ENCODE peak calls at places on chromosomes 13 and 19, in five cellular contexts. One of them, this sample, is unnamed.

GRCh38 chr13:62924395-62924794 is 1508.7 kb upstream of the PCDH20 start:
- DNase-seq in NCI-H1092: no peak
- DNase-seq in neural crest cell: no peak
- DNase-seq in NB4: no peak
- DNase-seq in stimulated activated CD8-positive, alpha-beta memory T cell treated with anti-CD3 and anti-CD28 coated beads, Interleukin-4, amount 100 ng/mL, for 4 hours: no peak
- DNase-seq in this sample: no peak

GRCh38 chr13:111880185-111880584 is 186.8 kb upstream of the SOX1 start:
- DNase-seq in NCI-H1092: no peak
- DNase-seq in neural crest cell: no peak
- DNase-seq in NB4: no peak
- DNase-seq in stimulated activated CD8-positive, alpha-beta memory T cell treated with anti-CD3 and anti-CD28 coated beads, Interleukin-4, amount 100 ng/mL, for 4 hours: no peak
- DNase-seq in this sample: no peak

GRCh38 chr13:99220199-99220931 is 19.7 kb downstream of the UBAC2 start:
- DNase-seq in NCI-H1092: no peak
- DNase-seq in neural crest cell: no peak
- DNase-seq in NB4: peak; percentile 48
- DNase-seq in stimulated activated CD8-positive, alpha-beta memory T cell treated with anti-CD3 and anti-CD28 coated beads, Interleukin-4, amount 100 ng/mL, for 4 hours: no peak
- DNase-seq in this sample: no peak

GRCh38 chr13:42638101-42638500 is 64.1 kb downstream of the TNFSF11 start:
- DNase-seq in NCI-H1092: no peak
- DNase-seq in neural crest cell: no peak
- DNase-seq in NB4: no peak
- DNase-seq in stimulated activated CD8-positive, alpha-beta memory T cell treated with anti-CD3 and anti-CD28 coated beads, Interleukin-4, amount 100 ng/mL, for 4 hours: no peak
- DNase-seq in this sample: no peak

GRCh38 chr19:4539697-4540581 is at the start of gene LRG1:
- DNase-seq in NCI-H1092: no peak
- DNase-seq in neural crest cell: no peak
- DNase-seq in NB4: peak; percentile 76
- DNase-seq in stimulated activated CD8-positive, alpha-beta memory T cell treated with anti-CD3 and anti-CD28 coated beads, Interleukin-4, amount 100 ng/mL, for 4 hours: no peak
- DNase-seq in this sample: peak; percentile 90

GRCh38 chr19:41192574-41193419 is at the start of gene CYP2S1:
- DNase-seq in NCI-H1092: no peak
- DNase-seq in neural crest cell: no peak
- DNase-seq in NB4: no peak
- DNase-seq in stimulated activated CD8-positive, alpha-beta memory T cell treated with anti-CD3 and anti-CD28 coated beads, Interleukin-4, amount 100 ng/mL, for 4 hours: no peak
- DNase-seq in this sample: no peak

GRCh38 chr19:49712397-49712859 is 21.5 kb downstream of the CPT1C start:
- DNase-seq in NCI-H1092: no peak
- DNase-seq in neural crest cell: peak; percentile 28
- DNase-seq in NB4: peak; percentile 32
- DNase-seq in stimulated activated CD8-positive, alpha-beta memory T cell treated with anti-CD3 and anti-CD28 coated beads, Interleukin-4, amount 100 ng/mL, for 4 hours: no peak
- DNase-seq in this sample: no peak

GRCh38 chr13:112733661-112734379 is 44.0 kb downstream of the ATP11A start:
- DNase-seq in NCI-H1092: peak; percentile 79
- DNase-seq in neural crest cell: no peak
- DNase-seq in NB4: no peak
- DNase-seq in stimulated activated CD8-positive, alpha-beta memory T cell treated with anti-CD3 and anti-CD28 coated beads, Interleukin-4, amount 100 ng/mL, for 4 hours: no peak
- DNase-seq in this sample: no peak

GRCh38 chr13:40193290-40194203 is 472.9 kb downstream of the FOXO1 start:
- DNase-seq in NCI-H1092: no peak
- DNase-seq in neural crest cell: no peak
- DNase-seq in NB4: no peak
- DNase-seq in stimulated activated CD8-positive, alpha-beta memory T cell treated with anti-CD3 and anti-CD28 coated beads, Interleukin-4, amount 100 ng/mL, for 4 hours: no peak
- DNase-seq in this sample: no peak

GRCh38 chr19:58218899-58219298 is 9.8 kb upstream of the ZNF544 start:
- DNase-seq in NCI-H1092: no peak
- DNase-seq in neural crest cell: no peak
- DNase-seq in NB4: peak; percentile 50
- DNase-seq in stimulated activated CD8-positive, alpha-beta memory T cell treated with anti-CD3 and anti-CD28 coated beads, Interleukin-4, amount 100 ng/mL, for 4 hours: no peak
- DNase-seq in this sample: peak; percentile 46

GRCh38 chr19:6103217-6103644 is 7.1 kb downstream of the RFX2 start:
- DNase-seq in NCI-H1092: no peak
- DNase-seq in neural crest cell: no peak
- DNase-seq in NB4: no peak
- DNase-seq in stimulated activated CD8-positive, alpha-beta memory T cell treated with anti-CD3 and anti-CD28 coated beads, Interleukin-4, amount 100 ng/mL, for 4 hours: no peak
- DNase-seq in this sample: no peak